ENCODE peak calls at places on chromosomes 4 and X, in four cellular contexts. R, A, T and Z are unnamed samples.
A peak's percentile ranks its signal among the peaks of the same experiment; 100 is the strongest.

GRCh38 chrX:131617182-131617581 is 73.3 kb downstream of the OR13H1 start:
- DNase-seq in R (peak; percentile 5), T (no peak), A (peak; percentile 93), Z (no peak)

GRCh38 chrX:68292471-68292870 is 140.8 kb downstream of the OPHN1 start:
- DNase-seq in T (no peak), R (peak; percentile 63), A (peak; percentile 25), Z (no peak)

GRCh38 chrX:22118161-22118830 is 86.2 kb downstream of the PHEX start:
- DNase-seq in T (no peak), A (no peak), R (peak; percentile 26), Z (no peak)

GRCh38 chrX:13937370-13938052 is 92.2 kb downstream of the GEMIN8 start:
- DNase-seq in A (peak; percentile 78), R (no peak), T (peak; percentile 5), Z (peak; percentile 37)

GRCh38 chrX:11117751-11118150 is 6.6 kb downstream of the HCCS start:
- DNase-seq in R (no peak), A (peak; percentile 42), T (no peak), Z (no peak)

GRCh38 chr4:2820216-2820982 is 23.2 kb upstream of the ADD1 start:
- DNase-seq in T (no peak), R (no peak), A (no peak), Z (no peak)

GRCh38 chrX:147897117-147897516 is 14.6 kb upstream of the FMR1 start:
- DNase-seq in T (no peak), R (no peak), A (no peak), Z (no peak)

GRCh38 chr4:170030121-170030520 is 3.9 kb upstream of the MFAP3L start:
- DNase-seq in R (peak; percentile 42), A (peak; percentile 22), T (no peak), Z (no peak)

GRCh38 chr4:173174184-173175156 is 5.9 kb downstream of the GALNT7 start:
- DNase-seq in A (no peak), R (no peak), T (no peak), Z (no peak)

GRCh38 chr4:76253511-76253910 is 2.0 kb downstream of the FAM47E start:
- DNase-seq in T (no peak), A (no peak), R (no peak), Z (no peak)

GRCh38 chr4:94457692-94458106 is 6.0 kb downstream of the PDLIM5 start:
- DNase-seq in A (peak; percentile 66), R (no peak), T (peak; percentile 89), Z (peak; percentile 90)

GRCh38 chr4:37742149-37742548 is 56.0 kb upstream of the RELL1 start:
- DNase-seq in R (peak; percentile 26), T (no peak), A (no peak), Z (no peak)

GRCh38 chr4:100417565-100417964 is 100.3 kb downstream of the EMCN start:
- DNase-seq in A (peak; percentile 52), T (peak; percentile 15), R (peak; percentile 35), Z (peak; percentile 41)

GRCh38 chr4:100420571-100420970 is 97.3 kb downstream of the EMCN start:
- DNase-seq in A (peak; percentile 17), T (no peak), R (no peak), Z (no peak)

GRCh38 chr4:100422911-100423310 is 94.9 kb downstream of the EMCN start:
- DNase-seq in T (no peak), A (peak; percentile 28), R (no peak), Z (no peak)

GRCh38 chr4:100424376-100424775 is 93.4 kb downstream of the EMCN start:
- DNase-seq in A (no peak), T (no peak), R (no peak), Z (no peak)

DNA sequence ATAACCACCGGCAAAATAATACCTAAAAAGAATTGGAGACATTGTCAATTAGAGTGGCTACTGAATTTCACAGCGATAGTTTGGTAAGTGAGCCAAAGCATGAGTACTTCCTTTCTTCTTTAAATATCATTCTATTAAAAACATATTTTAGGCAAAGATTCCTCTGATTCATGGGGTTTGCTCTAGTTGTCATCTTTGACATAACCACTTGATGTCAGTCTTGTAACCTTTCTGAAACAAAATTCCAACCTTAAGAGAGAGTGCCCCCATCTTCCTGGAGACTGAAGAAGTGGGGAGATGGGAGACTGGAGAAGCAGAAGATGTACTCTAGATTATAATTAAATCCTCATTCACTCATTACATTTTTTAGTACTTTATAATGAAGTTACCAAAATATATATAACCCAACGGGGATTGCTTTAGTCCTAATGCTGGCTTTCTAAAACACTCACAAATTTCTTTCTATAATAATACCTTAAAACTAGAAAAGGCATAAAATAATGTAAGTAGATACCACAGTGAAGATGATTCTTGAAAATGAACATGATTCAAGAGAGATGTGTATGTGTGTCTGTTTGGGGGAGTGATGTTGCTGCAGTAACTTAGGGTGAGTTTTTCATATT is 96.4 kb downstream of the EMCN start:
- DNase-seq in A (peak; percentile 40), T (peak; percentile 14), R (peak; percentile 30), Z (peak; percentile 36)
- H3K4me3 ChIP-seq in A (no peak overlapping the region), T (no peak overlapping the region), R (no peak overlapping the region), Z (no peak overlapping the region)

DNA sequence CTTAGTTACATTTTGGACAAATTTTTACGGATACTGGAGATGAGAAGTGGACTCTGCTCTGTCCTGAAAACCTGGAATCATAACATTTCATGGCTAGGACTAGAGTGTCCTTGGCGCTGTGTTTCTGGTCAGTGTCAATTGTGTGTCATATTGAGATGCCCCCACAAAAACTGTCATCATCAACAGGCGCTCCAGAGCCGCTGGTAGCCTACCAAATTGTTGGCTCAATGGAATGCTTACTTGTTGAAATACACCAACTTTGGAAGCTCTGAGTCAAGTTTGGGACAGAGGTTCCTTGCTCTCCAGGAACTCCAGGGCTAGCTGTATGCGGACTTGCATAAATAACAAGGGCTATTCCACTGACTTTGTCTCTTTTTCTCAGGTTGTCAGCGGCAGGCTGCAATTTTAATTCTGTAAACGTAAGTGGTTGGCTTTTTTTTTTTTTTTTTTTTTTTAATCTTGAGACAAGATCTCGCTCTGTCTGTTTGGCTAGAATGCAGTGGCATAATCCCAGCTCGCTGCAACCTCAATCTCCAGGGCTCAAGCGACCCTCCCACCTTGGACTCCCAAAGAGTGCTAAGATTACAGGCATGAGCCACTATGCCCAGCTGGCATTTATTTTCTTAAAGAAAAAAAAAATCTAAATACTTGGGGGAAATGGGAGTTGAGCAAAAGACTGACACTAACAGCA is 860 bp upstream of the HPGD start:
- DNase-seq in T (no peak), R (no peak), A (no peak), Z (peak; percentile 11)
- H3K4me3 ChIP-seq in T (peak overlapping the region; percentile 43), R (peak overlapping the region; percentile 59), A (peak overlapping the region; percentile 5), Z (peak overlapping the region; percentile 71)

GRCh38 chr4:138392751-138393308 is 150.7 kb upstream of the SLC7A11 start:
- DNase-seq in A (no peak), R (no peak), T (no peak), Z (no peak)
- H3K4me3 ChIP-seq in A (no peak overlapping the region), R (no peak overlapping the region), T (no peak overlapping the region), Z (no peak overlapping the region)

GRCh38 chr4:165299399-165300060 is 27.9 kb upstream of the MSMO1 start:
- DNase-seq in T (no peak), R (no peak), A (no peak), Z (no peak)

GRCh38 chr4:165297626-165298025 is 29.8 kb upstream of the MSMO1 start:
- DNase-seq in T (no peak), R (no peak), A (no peak), Z (no peak)

GRCh38 chr4:165302658-165303057 is 24.8 kb upstream of the MSMO1 start:
- DNase-seq in R (no peak), T (no peak), A (peak; percentile 7), Z (no peak)

DNA sequence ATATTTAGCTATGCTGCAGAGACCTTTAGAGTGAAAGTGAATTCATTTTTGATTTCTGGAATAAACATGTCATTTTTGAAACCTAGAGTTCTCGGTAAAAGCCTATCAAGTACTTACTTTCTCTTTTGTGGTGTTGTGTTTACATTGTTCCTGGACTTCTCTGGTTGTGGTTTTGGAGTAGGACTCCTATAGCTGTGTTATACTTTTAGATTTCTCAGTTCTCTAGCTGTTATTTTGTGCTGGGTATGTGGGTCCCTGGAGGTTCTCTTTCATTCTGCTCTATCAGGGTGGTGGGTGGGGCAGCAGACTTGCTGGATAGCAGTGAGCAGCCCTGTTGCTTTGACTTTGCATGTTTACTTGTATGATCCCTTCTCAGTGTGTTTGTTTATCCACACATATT is 25.6 kb upstream of the MSMO1 start:
- DNase-seq in R (no peak), T (no peak), A (peak; percentile 28), Z (no peak)
- H3K4me3 ChIP-seq in R (no peak overlapping the region), T (no peak overlapping the region), A (peak overlapping the region; percentile 57), Z (no peak overlapping the region)

GRCh38 chrX:47650164-47651042 is at the start of gene ELK1:
- DNase-seq in T (peak; percentile 95), A (peak; percentile 99), R (peak; percentile 97), Z (peak; percentile 97)

GRCh38 chrX:47651043-47651905 is 911 bp upstream of the ELK1 start:
- DNase-seq in A (no peak), T (no peak), R (no peak), Z (no peak)

GRCh38 chrX:47648376-47648775 is 2.0 kb downstream of the ELK1 start:
- DNase-seq in T (no peak), A (peak; percentile 22), R (no peak), Z (no peak)

GRCh38 chrX:47649781-47650163 is 591 bp downstream of the ELK1 start:
- DNase-seq in T (no peak), R (no peak), A (no peak), Z (no peak)

DNA sequence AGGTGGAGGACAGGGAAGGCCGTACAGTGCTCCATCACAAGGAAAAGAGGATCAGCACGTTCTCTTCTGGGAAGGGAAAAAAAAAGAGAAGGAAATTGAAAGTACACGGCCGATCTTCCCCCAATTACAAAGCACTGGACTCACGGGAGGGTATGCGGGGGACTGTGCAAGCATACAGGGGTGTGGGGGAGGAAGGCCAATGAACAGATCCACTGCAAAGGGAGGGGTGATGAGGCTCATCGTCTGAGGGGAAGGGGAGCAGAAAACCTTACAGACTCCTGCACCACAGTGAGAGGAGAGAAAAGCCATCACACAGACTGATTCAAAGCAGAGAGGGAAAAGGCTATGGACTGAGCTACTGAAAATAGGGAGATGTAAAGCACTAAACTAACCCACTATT is 1.1 kb downstream of the ELK1 start:
- DNase-seq in R (no peak), A (no peak), T (no peak), Z (no peak)
- H3K4me3 ChIP-seq in R (peak overlapping the region; percentile 68), A (peak overlapping the region; percentile 54), T (peak overlapping the region; percentile 96), Z (peak overlapping the region; percentile 93)

DNA sequence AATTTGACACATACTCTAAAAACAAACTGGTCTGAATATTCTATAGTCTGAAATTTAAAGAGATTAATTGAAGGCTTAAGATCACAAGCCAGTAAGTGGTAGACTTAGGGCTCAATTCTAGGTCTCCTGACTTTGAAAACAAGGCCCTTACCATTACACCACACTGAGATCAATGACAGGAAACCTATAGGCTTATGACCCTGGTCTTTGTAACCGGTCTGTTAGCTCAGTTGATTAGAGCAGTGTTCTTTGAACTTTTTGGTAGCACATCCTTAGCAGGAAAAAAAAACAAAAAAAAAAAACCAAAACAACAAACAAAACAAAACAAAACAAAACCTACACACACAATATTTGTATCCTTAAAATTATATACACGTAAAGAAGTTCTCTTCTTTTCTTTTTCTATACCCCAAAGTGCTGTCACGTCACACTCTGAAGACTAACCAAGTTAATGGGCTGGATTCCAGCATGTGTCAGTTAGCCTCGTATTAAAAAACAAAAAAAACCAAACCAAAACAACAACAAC is 55.4 kb downstream of the RPS6KA3 start:
- DNase-seq in A (no peak), R (no peak), T (no peak), Z (no peak)
- H3K4me3 ChIP-seq in A (no peak overlapping the region), R (no peak overlapping the region), T (no peak overlapping the region), Z (no peak overlapping the region)

GRCh38 chrX:18725316-18725943 is 18.0 kb downstream of the PPEF1 start:
- DNase-seq in T (no peak), R (no peak), A (no peak), Z (no peak)
- H3K4me3 ChIP-seq in T (no peak overlapping the region), R (no peak overlapping the region), A (no peak overlapping the region), Z (no peak overlapping the region)